ENCODE peak calls at places on chromosome 13, in ten cellular contexts. M is HL-60; G is CD8-positive, alpha-beta T cell; Q is left lung; E is brain microvascular endothelial cell; I is heart right ventricle; R is heart left ventricle; S is endothelial cell of umbilical vein; V is testis; A is neural progenitor cell. L is an unnamed sample.

GRCh38 chr13:37097008-37097579 is 8.4 kb downstream of the CSNK1A1L start:
- DNase-seq in M (no peak), G (no peak), Q (no peak), E (peak; percentile 2), I (no peak), R (no peak), S (no peak), V (no peak), A (no peak), L (no peak)

GRCh38 chr13:43388282-43389034 is 365.1 kb downstream of the DNAJC15 start:
- DNase-seq in M (no peak), G (no peak), Q (no peak), E (no peak), I (no peak), R (no peak), S (no peak), V (no peak), A (no peak), L (no peak)

GRCh38 chr13:109836629-109837607 is 50.5 kb upstream of the IRS2 start:
- DNase-seq in M (no peak), G (no peak), Q (peak; percentile 41), E (no peak), I (no peak), R (no peak), S (no peak), V (no peak), A (no peak), L (no peak)

GRCh38 chr13:39410089-39410901 is 192.7 kb downstream of the LHFPL6 start:
- DNase-seq in M (peak; percentile 49), G (no peak), Q (no peak), E (no peak), I (no peak), R (no peak), S (peak; percentile 65), V (no peak), A (no peak), L (no peak)

GRCh38 chr13:79503069-79503468 is 22.1 kb downstream of the NDFIP2 start:
- DNase-seq in M (no peak), G (no peak), Q (no peak), E (no peak), I (no peak), R (no peak), S (no peak), V (no peak), A (no peak), L (no peak)

GRCh38 chr13:58574791-58575190 is 943.2 kb downstream of the PCDH17 start:
- DNase-seq in M (no peak), G (no peak), Q (no peak), E (no peak), I (no peak), R (no peak), S (no peak), V (no peak), A (no peak), L (no peak)

GRCh38 chr13:22848539-22849052 is 332.2 kb upstream of the SGCG start:
- DNase-seq in M (no peak), G (no peak), Q (no peak), E (no peak), I (no peak), R (no peak), S (no peak), V (peak; percentile 68), A (peak; percentile 71), L (no peak)

GRCh38 chr13:42814868-42815267 is 33.5 kb downstream of the FAM216B start:
- DNase-seq in M (no peak), G (no peak), Q (no peak), E (peak; percentile 76), I (no peak), R (no peak), S (no peak), V (no peak), A (no peak), L (no peak)

GRCh38 chr13:95083758-95084157 is 217.5 kb downstream of the ABCC4 start:
- DNase-seq in M (no peak), G (no peak), Q (no peak), E (peak; percentile 71), I (no peak), R (no peak), S (peak; percentile 86), V (no peak), A (no peak), L (no peak)

GRCh38 chr13:24764276-24764630 is 284 bp downstream of the RNF17 start:
- DNase-seq in M (no peak), G (no peak), Q (no peak), E (no peak), I (no peak), R (no peak), S (no peak), V (peak; percentile 79), A (no peak), L (no peak)

GRCh38 chr13:73179906-73180305 is 121.1 kb downstream of the KLF5 start:
- DNase-seq in M (no peak), G (no peak), Q (no peak), E (no peak), I (no peak), R (no peak), S (no peak), V (no peak), A (no peak), L (no peak)

GRCh38 chr13:107233541-107233940 is 665.6 kb upstream of the ARGLU1 start:
- DNase-seq in M (no peak), G (no peak), Q (no peak), E (no peak), I (no peak), R (no peak), S (no peak), V (no peak), A (no peak), L (no peak)

GRCh38 chr13:31846984-31847752 is 107.8 kb downstream of the RXFP2 start:
- DNase-seq in M (no peak), G (no peak), Q (peak; percentile 32), E (no peak), I (peak; percentile 28), R (peak; percentile 48), S (no peak), V (peak; percentile 17), A (peak; percentile 35), L (no peak)

GRCh38 chr13:103573446-103573845 is 507.2 kb upstream of the SLC10A2 start:
- DNase-seq in M (no peak), G (no peak), Q (no peak), E (no peak), I (no peak), R (no peak), S (no peak), V (no peak), A (no peak), L (no peak)

GRCh38 chr13:44574466-44574855 is 1.7 kb downstream of the TSC22D1 start:
- DNase-seq in M (no peak), G (no peak), Q (no peak), E (no peak), I (no peak), R (no peak), S (no peak), V (no peak), A (peak; percentile 15), L (no peak)
- TF ChIP-seq CTCF in M (no peak), G (no peak), Q (no peak), E (no peak), I (peak; percentile 3), R (no peak), S (no peak), V (no peak), A (no peak), L (no peak)

DNA sequence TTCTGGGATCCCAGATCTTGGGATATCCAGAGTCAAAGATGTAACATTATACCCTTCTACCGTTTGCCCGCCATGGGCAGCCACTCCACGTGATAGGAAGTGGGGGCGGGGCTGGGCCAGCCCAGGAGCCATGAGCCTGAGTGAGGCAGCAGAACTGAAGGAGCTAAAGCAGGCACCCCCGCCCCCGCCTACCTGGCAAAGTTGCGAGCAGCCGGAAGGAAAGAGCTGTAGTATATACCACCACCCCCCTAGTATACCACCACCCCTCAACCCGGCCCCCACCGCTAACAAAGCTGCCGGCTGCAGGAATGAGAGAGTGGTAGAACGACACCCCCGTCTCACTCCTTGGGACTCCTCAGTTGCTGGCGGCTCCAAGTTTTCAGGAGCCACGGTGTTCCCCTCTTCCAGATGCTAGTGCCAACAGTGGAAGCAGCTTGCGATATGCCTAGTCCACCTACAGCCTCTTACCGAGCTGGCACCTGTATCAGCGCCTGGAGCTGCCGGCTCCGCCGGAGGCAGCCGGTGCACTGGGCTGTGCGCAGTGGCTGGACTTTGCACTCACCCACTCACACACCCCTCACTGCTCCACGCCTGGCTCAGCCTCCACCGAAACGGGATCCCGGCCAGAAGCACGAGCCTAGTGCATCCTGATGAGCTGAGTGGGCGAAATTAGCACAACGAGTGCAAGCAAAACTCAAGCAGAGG is 230.7 kb upstream of the PRR20A start:
- DNase-seq in M (no peak), G (no peak), Q (no peak), E (no peak), I (no peak), R (no peak), S (no peak), V (peak; percentile 39), A (no peak), L (no peak)
- H3K27me3 ChIP-seq in M (no peaks in the 10 kb centered on the region), G (no peaks in the 10 kb centered on the region), Q (no peaks in the 10 kb centered on the region), E (no peaks in the 10 kb centered on the region), I (no peaks in the 10 kb centered on the region), R (no peaks in the 10 kb centered on the region), S (no peaks in the 10 kb centered on the region), V (no peaks in the 10 kb centered on the region), A (no peaks in the 10 kb centered on the region), L (no peaks in the 10 kb centered on the region)

DNA sequence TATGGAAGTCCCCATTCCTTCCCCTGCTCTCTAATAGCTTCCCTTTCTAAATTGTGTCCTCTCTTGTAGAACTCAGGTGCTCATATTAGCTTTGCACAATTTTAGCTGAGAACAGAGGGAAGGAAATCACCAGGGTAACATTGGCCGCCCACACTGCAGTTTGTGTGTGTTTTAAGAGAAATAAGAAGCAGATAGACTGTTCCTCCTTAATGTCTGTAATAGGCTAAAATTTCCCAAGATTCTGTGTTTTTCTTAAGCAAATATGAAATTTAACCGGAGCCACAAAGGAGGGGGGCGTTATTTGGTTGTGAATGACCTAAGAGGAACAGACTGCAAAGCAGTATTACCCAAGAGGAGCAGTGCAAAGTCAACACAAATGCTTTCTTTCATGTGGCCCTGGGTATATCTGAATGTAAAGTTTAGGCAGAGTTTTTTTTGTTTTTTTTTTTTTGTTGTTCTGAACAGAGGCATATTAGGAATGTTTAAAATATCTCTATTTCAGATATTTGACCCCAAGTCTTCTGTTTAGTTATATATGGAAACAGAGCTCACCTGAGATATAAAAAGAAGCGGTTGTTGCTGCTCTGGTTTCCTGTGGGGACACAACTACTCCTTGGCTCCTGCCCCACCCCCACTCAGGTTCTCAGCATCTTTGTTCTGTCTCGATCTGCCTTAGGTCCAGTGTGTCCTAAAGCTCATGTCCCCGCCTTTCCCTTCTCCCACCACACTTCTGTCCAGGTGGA is 220.5 kb downstream of the RFC3 start:
- DNase-seq in M (no peak), G (no peak), Q (no peak), E (no peak), I (no peak), R (no peak), S (no peak), V (no peak), A (no peak), L (no peak)
- TF ChIP-seq CTCF in M (no peak), G (no peak), Q (no peak), E (no peak), I (no peak), R (no peak), S (no peak), V (no peak), A (no peak), L (no peak)

DNA sequence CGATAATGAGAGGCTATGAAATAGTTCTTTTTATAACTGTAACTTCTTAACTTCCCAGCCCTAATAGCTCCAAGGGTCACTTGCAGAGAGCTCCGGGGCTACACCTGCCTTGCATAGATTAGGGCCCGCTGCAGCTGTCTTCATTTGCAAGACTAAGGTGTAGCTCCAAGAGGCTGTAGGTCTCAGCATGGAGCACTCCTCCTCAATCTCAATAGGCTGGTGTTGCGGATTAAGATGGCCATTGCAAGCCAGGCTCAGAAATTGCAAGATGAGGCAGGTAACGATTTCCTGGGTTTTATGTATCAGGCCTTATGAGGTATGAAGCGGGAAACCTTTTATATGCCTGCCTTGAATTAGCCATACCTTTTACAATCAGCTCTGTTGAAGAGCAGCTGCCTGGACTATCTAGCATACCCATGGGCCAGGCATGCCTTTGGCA is 185.7 kb downstream of the TM9SF2 start:
- DNase-seq in M (no peak), G (no peak), Q (no peak), E (peak; percentile 6), I (no peak), R (no peak), S (no peak), V (no peak), A (peak; percentile 72), L (no peak)
- H3K27me3 ChIP-seq in M (no peaks in the 10 kb centered on the region), G (no peaks in the 10 kb centered on the region), Q (no peaks in the 10 kb centered on the region), E (no peaks in the 10 kb centered on the region), I (no peaks in the 10 kb centered on the region), R (no peaks in the 10 kb centered on the region), S (peaks cover 20% of the 10 kb centered on the region), V (no peaks in the 10 kb centered on the region), A (no peaks in the 10 kb centered on the region), L (no peaks in the 10 kb centered on the region)